ENCODE peak calls at places on chromosomes 1 and 21, in eight cellular contexts. Y is lower lobe of right lung; X is stimulated activated CD8-positive, alpha-beta memory T cell treated with anti-CD3 and anti-CD28 coated beads, Interleukin-15, amount 100 ng/mL, for 1 hour; V is HS-5; G is fibroblast of the aortic adventitia; Z is GM03348; H is globus pallidus; C is activated T-helper 1 cell treated with anti-CD3 and anti-CD28 coated beads, Interleukin-2, amount 50 U/mL, for 16 hours. R is an unnamed sample.

GRCh38 chr1:33880298-33880697 is 16.4 kb downstream of the HMGB4 start:
- DNase-seq in Y (no peak), X (no peak), V (no peak), G (peak), Z (no peak), H (no peak), C (no peak), R (no peak)

GRCh38 chr1:9475061-9475627 is 64.1 kb upstream of the SLC25A33 start:
- DNase-seq in Y (no peak), X (no peak), V (no peak), G (no peak), Z (no peak), H (no peak), C (no peak), R (peak)

GRCh38 chr1:208132287-208132882 is 111.8 kb downstream of the PLXNA2 start:
- DNase-seq in Y (peak), X (peak), V (no peak), G (peak), Z (peak), H (no peak), C (peak), R (peak)

GRCh38 chr1:33367488-33368405 is 46.8 kb upstream of the A3GALT2 start:
- DNase-seq in Y (peak), X (peak), V (no peak), G (peak), Z (peak), H (peak), C (peak), R (peak)

GRCh38 chr1:84083321-84083720 is 60.8 kb upstream of the PRKACB start:
- DNase-seq in Y (no peak), X (no peak), V (no peak), G (no peak), Z (no peak), H (peak), C (no peak), R (peak)

GRCh38 chr1:117339866-117340357 is 27.3 kb upstream of the MAN1A2 start:
- DNase-seq in Y (no peak), X (no peak), V (no peak), G (peak), Z (peak), H (no peak), C (no peak), R (no peak)

GRCh38 chr1:204353213-204353910 is 6.4 kb downstream of the PLEKHA6 start:
- DNase-seq in Y (no peak), X (no peak), V (no peak), G (no peak), Z (no peak), H (no peak), C (no peak), R (no peak)

GRCh38 chr1:59442492-59442891 is 145.6 kb downstream of the FGGY start:
- DNase-seq in Y (no peak), X (no peak), V (no peak), G (no peak), Z (no peak), H (no peak), C (no peak), R (no peak)

GRCh38 chr1:28985427-28985826 is 71.1 kb downstream of the EPB41 start:
- DNase-seq in Y (no peak), X (no peak), V (no peak), G (no peak), Z (no peak), H (no peak), C (no peak), R (no peak)

GRCh38 chr1:19360026-19360813 is 48.1 kb downstream of the SLC66A1 start:
- DNase-seq in Y (no peak), X (no peak), V (no peak), G (no peak), Z (no peak), H (no peak), C (no peak), R (no peak)

GRCh38 chr1:51175278-51175677 is 60.8 kb upstream of the RNF11 start:
- DNase-seq in Y (no peak), X (no peak), V (no peak), G (no peak), Z (no peak), H (no peak), C (no peak), R (no peak)

GRCh38 chr1:51115714-51116404 is 13.8 kb downstream of the C1orf185 start:
- DNase-seq in Y (no peak), X (no peak), V (no peak), G (peak), Z (no peak), H (no peak), C (no peak), R (no peak)

GRCh38 chr1:19877821-19878636 is 4.2 kb upstream of the OTUD3 start:
- DNase-seq in Y (no peak), X (no peak), V (no peak), G (no peak), Z (no peak), H (no peak), C (no peak), R (peak)

GRCh38 chr1:1614204-1614953 is 921 bp upstream of the MIB2 start:
- DNase-seq in Y (peak), X (no peak), V (no peak), G (peak), Z (peak), H (peak), C (peak), R (peak)

GRCh38 chr1:200710166-200710565 is 28.5 kb upstream of the CAMSAP2 start:
- DNase-seq in Y (no peak), X (no peak), V (no peak), G (no peak), Z (no peak), H (no peak), C (no peak), R (no peak)

GRCh38 chr1:204583909-204584632 is 67.9 kb downstream of the MDM4 start:
- DNase-seq in Y (no peak), X (no peak), V (no peak), G (no peak), Z (no peak), H (peak), C (no peak), R (no peak)

GRCh38 chr1:11301593-11301992 is 28.6 kb downstream of the UBIAD1 start:
- DNase-seq in Y (no peak), X (no peak), V (no peak), G (no peak), Z (no peak), H (peak), C (no peak), R (no peak)

GRCh38 chr1:35594005-35594760 is 21.1 kb downstream of the TFAP2E start:
- DNase-seq in Y (no peak), X (no peak), V (no peak), G (no peak), Z (no peak), H (no peak), C (no peak), R (no peak)

GRCh38 chr1:235327559-235328270 is at the start of gene ARID4B:
- DNase-seq in Y (peak), X (no peak), V (no peak), G (no peak), Z (peak), H (no peak), C (peak), R (peak)

GRCh38 chr21:38857152-38857825 is 51.6 kb downstream of the ETS2 start:
- DNase-seq in Y (no peak), X (no peak), V (no peak), G (no peak), Z (no peak), H (no peak), C (no peak), R (no peak)

R was measured in D341Med.